ENCODE peak calls at places on chromosomes 6 and 20, in five cellular contexts. O is nucleus accumbens, U is EH, E is myocyte, Q is cerebellum. L is an unnamed sample.

GRCh38 chr6:154399097-154399496 is 42.5 kb upstream of the IPCEF1 start:
- DNase-seq in O (no peak), U (peak; percentile 81), E (no peak), Q (no peak), L (no peak)

GRCh38 chr20:43994486-43995100 is 79.9 kb downstream of the TOX2 start:
- DNase-seq in O (no peak), U (peak; percentile 56), E (no peak), Q (no peak), L (no peak)

GRCh38 chr20:50931048-50931305 is 260 bp downstream of the ADNP start:
- DNase-seq in O (no peak), U (no peak), E (no peak), Q (no peak), L (no peak)

GRCh38 chr6:161088676-161089328 is 97.2 kb downstream of the MAP3K4 start:
- DNase-seq in O (no peak), U (peak; percentile 40), E (peak; percentile 45), Q (no peak), L (no peak)

GRCh38 chr6:158347335-158347734 is 35.1 kb downstream of the TULP4 start:
- DNase-seq in O (no peak), U (no peak), E (no peak), Q (no peak), L (no peak)

GRCh38 chr6:33073431-33073871 is at the start of gene HLA-DPA1:
- DNase-seq in O (no peak), U (peak; percentile 40), E (peak; percentile 28), Q (peak; percentile 61), L (peak; percentile 49)

GRCh38 chr6:158561938-158562337 is 2.0 kb downstream of the TMEM181 start:
- DNase-seq in O (no peak), U (no peak), E (no peak), Q (no peak), L (no peak)

GRCh38 chr20:3383878-3384495 is 23.5 kb downstream of the DNAAF9 start:
- DNase-seq in O (no peak), U (no peak), E (no peak), Q (no peak), L (peak; percentile 72)

GRCh38 chr6:16769131-16769985 is 8.1 kb upstream of the ATXN1 start:
- DNase-seq in O (no peak), U (peak; percentile 97), E (peak; percentile 72), Q (no peak), L (peak; percentile 77)

GRCh38 chr20:52746190-52746589 is 226.0 kb upstream of the TSHZ2 start:
- DNase-seq in O (no peak), U (no peak), E (peak; percentile 2), Q (no peak), L (no peak)

GRCh38 chr6:3616565-3617176 is 134.8 kb downstream of the PXDC1 start:
- DNase-seq in O (no peak), U (no peak), E (no peak), Q (no peak), L (no peak)

GRCh38 chr20:45456632-45457031 is 12.9 kb upstream of the WFDC2 start:
- DNase-seq in O (no peak), U (no peak), E (no peak), Q (no peak), L (peak; percentile 64)

GRCh38 chr20:10094566-10095173 is 59.9 kb downstream of the ANKEF1 start:
- DNase-seq in O (no peak), U (no peak), E (no peak), Q (no peak), L (no peak)

GRCh38 chr6:18100296-18100695 is 22.2 kb downstream of the NHLRC1 start:
- DNase-seq in O (peak; percentile 19), U (no peak), E (no peak), Q (no peak), L (no peak)

L was measured in activated CD4-positive, alpha-beta memory T cell treated with anti-CD3 and anti-CD28 coated beads for 36 hours.